ENCODE peak calls at places on chromosomes 12 and 14, in six cellular contexts. P is GM23338, F is neural progenitor cell, R is PC-3, V is GM23248, N is SK-N-SH. I is an unnamed sample.

GRCh38 chr14:103576371-103577024 is 13.7 kb downstream of the COA8 start:
- DNase-seq in P (peak; percentile 53), F (peak; percentile 93), R (peak; percentile 89), V (peak; percentile 97), N (peak; percentile 92), I (no peak)

GRCh38 chr14:99602054-99602787 is 1.8 kb downstream of the CCDC85C start:
- DNase-seq in P (no peak), F (peak; percentile 30), R (peak; percentile 47), V (peak; percentile 45), N (no peak), I (no peak)

GRCh38 chr12:93918262-93918661 is 230.1 kb upstream of the PLXNC1 start:
- DNase-seq in P (no peak), F (no peak), R (peak; percentile 15), V (peak; percentile 91), N (no peak), I (no peak)

GRCh38 chr12:10718279-10718821 is 4.8 kb downstream of the YBX3 start:
- DNase-seq in P (peak; percentile 32), F (peak; percentile 47), R (peak; percentile 44), V (peak; percentile 85), N (no peak), I (no peak)

GRCh38 chr14:20608383-20609095 is 17.4 kb upstream of the RNASE12 start:
- DNase-seq in P (peak; percentile 41), F (no peak), R (no peak), V (no peak), N (no peak), I (no peak)

GRCh38 chr14:56581041-56581727 is 1.6 kb downstream of the TMEM260 start:
- DNase-seq in P (no peak), F (no peak), R (no peak), V (peak; percentile 6), N (no peak), I (no peak)

GRCh38 chr12:27545666-27546065 is 21.7 kb downstream of the PPFIBP1 start:
- DNase-seq in P (no peak), F (no peak), R (no peak), V (no peak), N (no peak), I (no peak)

GRCh38 chr12:109927622-109928021 is 27.5 kb downstream of the TCHP start:
- DNase-seq in P (peak; percentile 74), F (peak; percentile 60), R (peak; percentile 69), V (peak; percentile 76), N (peak; percentile 75), I (no peak)

GRCh38 chr14:53325176-53325806 is 172.2 kb upstream of the DDHD1 start:
- DNase-seq in P (peak; percentile 69), F (peak; percentile 38), R (peak; percentile 27), V (peak; percentile 9), N (peak; percentile 7), I (no peak)

GRCh38 chr12:92070864-92071445 is 74.7 kb downstream of the BTG1 start:
- DNase-seq in P (no peak), F (no peak), R (no peak), V (no peak), N (no peak), I (no peak)

GRCh38 chr12:109772622-109773321 is 59.1 kb downstream of the FAM222A start:
- DNase-seq in P (no peak), F (no peak), R (peak; percentile 30), V (peak; percentile 19), N (no peak), I (no peak)

GRCh38 chr12:88922816-88923215 is 342.5 kb upstream of the KITLG start:
- DNase-seq in P (no peak), F (no peak), R (no peak), V (peak; percentile 65), N (no peak), I (no peak)

GRCh38 chr12:9851927-9852326 is 17.2 kb downstream of the CLEC2B start:
- DNase-seq in P (no peak), F (no peak), R (no peak), V (peak; percentile 8), N (no peak), I (no peak)

GRCh38 chr12:9872743-9873142 is 3.6 kb upstream of the CLEC2B start:
- DNase-seq in P (no peak), F (peak; percentile 63), R (no peak), V (no peak), N (no peak), I (no peak)

GRCh38 chr14:85037411-85037810 is 492.5 kb upstream of the FLRT2 start:
- DNase-seq in P (no peak), F (no peak), R (peak; percentile 66), V (peak; percentile 1), N (no peak), I (no peak)

GRCh38 chr12:71415336-71416231 is 24.0 kb upstream of the LGR5 start:
- DNase-seq in P (peak; percentile 86), F (peak; percentile 82), R (peak; percentile 81), V (peak; percentile 85), N (peak; percentile 68), I (peak; percentile 69)

GRCh38 chr14:81668626-81669274 is 135.1 kb upstream of the SEL1L start:
- DNase-seq in P (no peak), F (no peak), R (no peak), V (no peak), N (no peak), I (no peak)

GRCh38 chr12:106170285-106170684 is 31.5 kb upstream of the NUAK1 start:
- DNase-seq in P (no peak), F (no peak), R (peak; percentile 80), V (peak; percentile 88), N (no peak), I (peak; percentile 67)

GRCh38 chr12:46963977-46964376 is 115.4 kb upstream of the PCED1B start:
- DNase-seq in P (no peak), F (no peak), R (peak; percentile 59), V (peak; percentile 49), N (no peak), I (no peak)

GRCh38 chr12:52019123-52019770 is 12.5 kb downstream of the TAMALIN start:
- DNase-seq in P (no peak), F (no peak), R (no peak), V (no peak), N (no peak), I (no peak)

GRCh38 chr12:52020126-52020525 is 13.4 kb downstream of the TAMALIN start:
- DNase-seq in P (no peak), F (no peak), R (no peak), V (no peak), N (no peak), I (no peak)

GRCh38 chr12:52022841-52023181 is 16.1 kb downstream of the TAMALIN start:
- DNase-seq in P (peak; percentile 67), F (peak; percentile 63), R (peak; percentile 42), V (no peak), N (peak; percentile 74), I (no peak)

GRCh38 chr12:52018448-52019122 is 11.8 kb downstream of the TAMALIN start:
- DNase-seq in P (no peak), F (no peak), R (no peak), V (no peak), N (no peak), I (no peak)

DNA sequence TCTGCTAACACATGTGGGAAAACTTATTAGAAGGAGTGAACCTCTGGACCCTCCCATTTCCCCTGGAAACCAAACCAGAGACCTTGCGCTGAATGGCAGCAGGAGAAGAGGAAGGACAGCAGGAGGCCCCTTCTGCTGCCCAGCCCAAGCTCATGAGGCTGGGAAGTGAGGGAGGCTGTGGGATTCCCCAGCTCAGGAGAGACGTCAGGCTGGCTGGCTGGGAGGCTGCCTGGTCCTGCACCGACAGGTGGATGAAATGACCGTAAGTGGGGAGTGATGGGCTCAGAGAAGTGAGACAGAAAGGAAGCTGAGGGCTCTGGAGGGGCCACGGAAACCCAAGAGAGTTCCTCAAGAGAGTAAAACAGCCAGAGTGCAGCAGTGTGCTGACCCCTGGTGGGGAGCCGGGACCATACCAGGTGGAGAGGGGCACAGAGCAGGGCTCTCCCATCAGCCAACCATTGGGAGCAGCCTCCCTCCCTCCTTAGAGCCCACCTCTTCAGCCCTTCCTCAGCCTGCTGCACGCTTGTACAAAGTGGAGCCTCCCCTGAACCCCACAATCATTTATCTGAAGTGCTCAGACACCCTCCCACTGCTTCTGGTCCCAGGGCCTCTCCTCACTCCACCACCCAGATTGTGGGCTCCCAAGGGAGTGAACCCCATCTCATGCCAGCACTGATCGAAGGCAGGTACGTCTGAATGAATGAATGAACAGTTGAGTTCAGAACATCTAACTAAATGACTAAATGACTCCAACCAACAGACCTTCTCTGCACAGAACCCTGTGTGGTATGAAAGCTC is 14.0 kb downstream of the TAMALIN start:
- DNase-seq in P (peak; percentile 91), F (peak; percentile 85), R (peak; percentile 44), V (peak; percentile 62), N (peak; percentile 88), I (peak; percentile 27)
- TF ChIP-seq EZH2phosphoT487 in P (no peak), F (no peak), R (no peak), V (no peak), N (no peak), I (no peak)

DNA sequence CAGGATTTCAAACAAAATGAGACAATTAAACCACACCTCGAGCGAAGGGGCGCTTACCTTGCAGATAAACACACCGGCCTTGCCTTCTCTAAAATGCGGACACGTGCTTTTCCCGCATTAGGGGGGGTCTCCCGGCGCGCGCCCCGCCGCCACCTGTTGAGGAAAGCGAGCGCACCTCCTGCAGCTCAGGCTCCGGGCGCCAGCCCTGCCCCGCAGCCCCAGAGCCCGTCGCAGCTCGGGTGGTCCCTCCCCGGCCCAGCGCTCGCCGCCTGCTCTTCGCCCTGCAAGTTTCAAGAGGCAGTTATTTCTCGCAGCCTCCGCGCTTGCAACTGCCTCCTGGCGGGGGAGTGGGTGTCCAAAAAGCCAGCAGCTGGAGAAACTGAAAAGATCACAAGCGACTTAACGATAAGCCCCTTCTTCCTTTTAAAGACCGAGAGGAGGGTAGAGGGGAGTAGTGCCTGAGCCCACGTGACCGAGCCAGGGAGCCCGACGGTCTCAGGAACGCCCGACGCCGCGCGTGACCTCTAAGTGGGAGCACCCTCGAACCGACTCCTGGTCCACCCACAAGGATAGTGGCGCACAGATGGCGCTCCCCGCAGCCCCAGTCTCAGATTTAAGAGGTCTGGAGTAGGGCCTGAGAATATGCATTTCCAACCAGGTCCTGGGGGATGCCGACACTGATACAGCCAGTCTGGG is at the start of gene ESR2:
- DNase-seq in P (peak; percentile 51), F (peak; percentile 86), R (peak; percentile 29), V (peak; percentile 57), N (peak; percentile 78), I (peak; percentile 33)
- H3K4me2 ChIP-seq in P (peak within 1 kb of the TSS; percentile 95), F (peak within 1 kb of the TSS; percentile 87), R (peak within 1 kb of the TSS; percentile 89), V (peak within 1 kb of the TSS; percentile 75), N (peak within 1 kb of the TSS; percentile 78), I (peak within 1 kb of the TSS; percentile 88)

GRCh38 chr14:59356298-59356697 is 108.9 kb downstream of the GPR135 start:
- DNase-seq in P (no peak), F (no peak), R (peak; percentile 60), V (no peak), N (no peak), I (peak; percentile 11)
- H3F3A ChIP-seq in P (no peaks in the 10 kb centered on the region), F (no peaks in the 10 kb centered on the region), R (peaks cover 20% of the 10 kb centered on the region), V (peaks cover 26% of the 10 kb centered on the region), N (peaks cover 13% of the 10 kb centered on the region), I (no peaks in the 10 kb centered on the region)

GRCh38 chr12:98868538-98868937 is 223.4 kb downstream of the APAF1 start:
- DNase-seq in P (no peak), F (no peak), R (no peak), V (no peak), N (no peak), I (no peak)

GRCh38 chr12:98873823-98874222 is 228.7 kb downstream of the APAF1 start:
- DNase-seq in P (no peak), F (no peak), R (no peak), V (no peak), N (no peak), I (no peak)

GRCh38 chr12:98869886-98870285 is 224.8 kb downstream of the APAF1 start:
- DNase-seq in P (no peak), F (no peak), R (no peak), V (no peak), N (no peak), I (no peak)

GRCh38 chr12:98868076-98868475 is 223.0 kb downstream of the APAF1 start:
- DNase-seq in P (no peak), F (no peak), R (no peak), V (no peak), N (no peak), I (no peak)

GRCh38 chr12:98870521-98870920 is 225.4 kb downstream of the APAF1 start:
- DNase-seq in P (no peak), F (peak; percentile 41), R (no peak), V (no peak), N (no peak), I (no peak)
- TF ChIP-seq EZH2phosphoT487 in P (no peak), F (no peak), R (no peak), V (no peak), N (no peak), I (no peak)